ENCODE peak calls at places on chromosome 18, in eight cellular contexts. F is stimulated activated CD4-positive, alpha-beta T cell treated with anti-CD3 and anti-CD28 coated beads, Interleukin-4, amount 100 ng/mL, for 4 hours; B is H1; U is tibial nerve; K is activated CD8-positive, alpha-beta memory T cell treated with anti-CD3 and anti-CD28 coated beads, Interleukin-2, amount 10 ng/mL, durations not matched to agents 7 days and 5 days; G is BE2C; N is KBM-7; V is activated T-cell treated with anti-CD3 and anti-CD28 coated beads, Interleukin-2, amount 50 U/mL, for 4 hours. C is an unnamed sample.

GRCh38 chr18:49731860-49732311 is 81.4 kb downstream of the ACAA2 start:
- DNase-seq in F (no peak), B (no peak), U (no peak), K (no peak), G (no peak), N (no peak), V (no peak), C (no peak)

GRCh38 chr18:902179-902718 is 2.4 kb upstream of the ADCYAP1 start:
- DNase-seq in F (no peak), B (no peak), U (no peak), K (no peak), G (peak; percentile 32), N (no peak), V (no peak), C (no peak)

GRCh38 chr18:56517181-56517580 is 121.2 kb downstream of the TXNL1 start:
- DNase-seq in F (no peak), B (no peak), U (no peak), K (no peak), G (no peak), N (no peak), V (no peak), C (peak; percentile 31)

GRCh38 chr18:63963610-63964256 is 6.1 kb upstream of the SERPINB8 start:
- DNase-seq in F (peak; percentile 13), B (no peak), U (no peak), K (peak; percentile 65), G (no peak), N (peak; percentile 47), V (peak; percentile 38), C (no peak)

GRCh38 chr18:31241900-31242409 is 76.0 kb upstream of the DSG1 start:
- DNase-seq in F (no peak), B (peak; percentile 84), U (no peak), K (no peak), G (peak; percentile 23), N (peak; percentile 14), V (no peak), C (no peak)

GRCh38 chr18:11387880-11388279 is 221.5 kb upstream of the SLC35G4 start:
- DNase-seq in F (no peak), B (no peak), U (no peak), K (no peak), G (peak; percentile 80), N (peak; percentile 24), V (no peak), C (no peak)

GRCh38 chr18:62784966-62785413 is 69.6 kb downstream of the PHLPP1 start:
- DNase-seq in F (no peak), B (no peak), U (no peak), K (no peak), G (no peak), N (no peak), V (no peak), C (no peak)

GRCh38 chr18:34002130-34002529 is 222.6 kb downstream of the NOL4 start:
- DNase-seq in F (no peak), B (no peak), U (no peak), K (no peak), G (no peak), N (no peak), V (no peak), C (no peak)

GRCh38 chr18:26192233-26192632 is 34.0 kb upstream of the TAF4B start:
- DNase-seq in F (no peak), B (no peak), U (no peak), K (no peak), G (no peak), N (no peak), V (no peak), C (no peak)

GRCh38 chr18:62258606-62259005 is 66.5 kb upstream of the TNFRSF11A start:
- DNase-seq in F (no peak), B (no peak), U (no peak), K (no peak), G (no peak), N (peak; percentile 59), V (no peak), C (no peak)

GRCh38 chr18:45843019-45843418 is 17.5 kb downstream of the SIGLEC15 start:
- DNase-seq in F (no peak), B (no peak), U (no peak), K (no peak), G (no peak), N (no peak), V (no peak), C (no peak)

GRCh38 chr18:79449551-79450288 is 54.0 kb downstream of the NFATC1 start:
- DNase-seq in F (no peak), B (no peak), U (no peak), K (no peak), G (no peak), N (no peak), V (no peak), C (no peak)

GRCh38 chr18:13530879-13531387 is 195.4 kb downstream of the FAM210A start:
- DNase-seq in F (no peak), B (no peak), U (peak; percentile 52), K (peak; percentile 43), G (peak; percentile 26), N (peak; percentile 57), V (no peak), C (no peak)

GRCh38 chr18:9631814-9632496 is 17.6 kb upstream of the PPP4R1 start:
- DNase-seq in F (no peak), B (no peak), U (no peak), K (no peak), G (no peak), N (no peak), V (no peak), C (no peak)

GRCh38 chr18:8162797-8163196 is 446.4 kb upstream of the RAB12 start:
- DNase-seq in F (no peak), B (no peak), U (no peak), K (no peak), G (peak; percentile 29), N (no peak), V (no peak), C (no peak)

GRCh38 chr18:55863876-55864275 is 275.9 kb upstream of the TCF4 start:
- DNase-seq in F (no peak), B (no peak), U (no peak), K (no peak), G (no peak), N (no peak), V (no peak), C (no peak)

GRCh38 chr18:13615432-13615861 is 110.9 kb downstream of the FAM210A start:
- DNase-seq in F (no peak), B (no peak), U (no peak), K (peak; percentile 71), G (no peak), N (no peak), V (no peak), C (peak; percentile 5)

GRCh38 chr18:66682855-66683322 is 79.0 kb upstream of the CDH19 start:
- DNase-seq in F (no peak), B (no peak), U (no peak), K (no peak), G (peak; percentile 24), N (peak; percentile 1), V (no peak), C (no peak)

GRCh38 chr18:51009071-51009470 is 20.9 kb upstream of the SMAD4 start:
- DNase-seq in F (no peak), B (no peak), U (no peak), K (no peak), G (no peak), N (peak; percentile 45), V (no peak), C (no peak)

GRCh38 chr18:67568166-67568565 is 51.6 kb upstream of the DSEL start:
- DNase-seq in F (no peak), B (no peak), U (no peak), K (no peak), G (no peak), N (no peak), V (no peak), C (no peak)

GRCh38 chr18:9147440-9148238 is 11.1 kb downstream of the ANKRD12 start:
- DNase-seq in F (no peak), B (no peak), U (no peak), K (peak; percentile 55), G (peak; percentile 14), N (peak; percentile 75), V (no peak), C (no peak)

GRCh38 chr18:51588616-51589015 is 391.1 kb upstream of the MEX3C start:
- DNase-seq in F (no peak), B (no peak), U (no peak), K (no peak), G (no peak), N (no peak), V (no peak), C (no peak)

GRCh38 chr18:58449366-58449935 is 179.4 kb downstream of the ALPK2 start:
- DNase-seq in F (no peak), B (no peak), U (no peak), K (no peak), G (no peak), N (no peak), V (no peak), C (no peak)

GRCh38 chr18:25650201-25650941 is 298.4 kb upstream of the ZNF521 start:
- DNase-seq in F (no peak), B (no peak), U (no peak), K (no peak), G (no peak), N (no peak), V (no peak), C (no peak)

GRCh38 chr18:32930695-32931301 is 158.0 kb upstream of the KLHL14 start:
- DNase-seq in F (no peak), B (no peak), U (no peak), K (no peak), G (no peak), N (peak; percentile 27), V (no peak), C (no peak)

GRCh38 chr18:9008709-9009635 is 93.5 kb upstream of the NDUFV2 start:
- DNase-seq in F (no peak), B (no peak), U (no peak), K (no peak), G (peak; percentile 57), N (peak; percentile 47), V (no peak), C (no peak)

GRCh38 chr18:35026407-35027061 is 14.7 kb upstream of the MAPRE2 start:
- DNase-seq in F (no peak), B (no peak), U (no peak), K (no peak), G (no peak), N (no peak), V (no peak), C (no peak)

GRCh38 chr18:77114564-77115391 is 17.8 kb downstream of the MBP start:
- DNase-seq in F (no peak), B (peak; percentile 43), U (peak; percentile 56), K (no peak), G (no peak), N (peak; percentile 98), V (no peak), C (no peak)

GRCh38 chr18:34223164-34223892 is 1.4 kb downstream of the NOL4 start:
- DNase-seq in F (no peak), B (peak; percentile 82), U (no peak), K (no peak), G (peak; percentile 47), N (no peak), V (no peak), C (no peak)

GRCh38 chr18:52999633-53000032 is 659.6 kb downstream of the DCC start:
- DNase-seq in F (no peak), B (no peak), U (no peak), K (no peak), G (no peak), N (no peak), V (no peak), C (no peak)

GRCh38 chr18:79797518-79798345 is at the start of gene KCNG2:
- DNase-seq in F (peak; percentile 17), B (peak; percentile 78), U (no peak), K (no peak), G (peak; percentile 20), N (peak; percentile 25), V (no peak), C (no peak)